ENCODE peak calls at places on chromosomes 2 and 18, in five cellular contexts. S, F, R, D and A are unnamed samples.

GRCh38 chr2:172178035-172178434 is 75.3 kb upstream of the DLX2 start:
- DNase-seq in S (no peak), F (no peak), R (no peak), D (no peak), A (no peak)

GRCh38 chr2:126748188-126748760 is 92.3 kb downstream of the GYPC start:
- DNase-seq in S (no peak), F (no peak), R (no peak), D (no peak), A (no peak)

GRCh38 chr2:239400907-239401449 is at the start of gene HDAC4:
- DNase-seq in S (peak), F (peak), R (peak), D (peak), A (peak)

GRCh38 chr2:43708891-43709290 is 32.7 kb upstream of the C1GALT1C1L start:
- DNase-seq in S (no peak), F (no peak), R (no peak), D (no peak), A (no peak)

GRCh38 chr2:34004936-34005335 is 405.8 kb upstream of the FAM98A start:
- DNase-seq in S (no peak), F (no peak), R (no peak), D (no peak), A (no peak)

GRCh38 chr2:28613616-28614501 is 118.0 kb downstream of the PLB1 start:
- DNase-seq in S (no peak), F (peak), R (peak), D (no peak), A (peak)

GRCh38 chr2:28635251-28635650 is 116.4 kb upstream of the PPP1CB start:
- DNase-seq in S (no peak), F (no peak), R (no peak), D (peak), A (peak)

GRCh38 chr2:74206180-74206688 is 7.8 kb downstream of the MTHFD2 start:
- DNase-seq in S (no peak), F (peak), R (no peak), D (no peak), A (no peak)

GRCh38 chr2:43049836-43050796 is 176.3 kb downstream of the ZFP36L2 start:
- DNase-seq in S (no peak), F (peak), R (no peak), D (no peak), A (no peak)

GRCh38 chr18:43744960-43745740 is 467.9 kb upstream of the SYT4 start:
- DNase-seq in S (no peak), F (no peak), R (no peak), D (no peak), A (no peak)

GRCh38 chr2:132773331-132773730 is 103.3 kb upstream of the LYPD1 start:
- DNase-seq in S (no peak), F (no peak), R (no peak), D (no peak), A (no peak)

GRCh38 chr2:218257390-218257981 is 3.3 kb upstream of the GPBAR1 start:
- DNase-seq in S (no peak), F (no peak), R (no peak), D (no peak), A (peak)

GRCh38 chr2:25685030-25685429 is 11.7 kb upstream of the DTNB start:
- DNase-seq in S (no peak), F (no peak), R (no peak), D (no peak), A (no peak)
- TF ChIP-seq POLR2A in S (no peak), F (no peak), R (no peak), D (no peak), A (no peak)

GRCh38 chr2:131521961-131522781 is 5.5 kb upstream of the CCDC74A start:
- DNase-seq in S (no peak), F (peak), R (no peak), D (no peak), A (no peak)
- TF ChIP-seq POLR2A in S (no peak), F (no peak), R (peak), D (no peak), A (no peak)

DNA sequence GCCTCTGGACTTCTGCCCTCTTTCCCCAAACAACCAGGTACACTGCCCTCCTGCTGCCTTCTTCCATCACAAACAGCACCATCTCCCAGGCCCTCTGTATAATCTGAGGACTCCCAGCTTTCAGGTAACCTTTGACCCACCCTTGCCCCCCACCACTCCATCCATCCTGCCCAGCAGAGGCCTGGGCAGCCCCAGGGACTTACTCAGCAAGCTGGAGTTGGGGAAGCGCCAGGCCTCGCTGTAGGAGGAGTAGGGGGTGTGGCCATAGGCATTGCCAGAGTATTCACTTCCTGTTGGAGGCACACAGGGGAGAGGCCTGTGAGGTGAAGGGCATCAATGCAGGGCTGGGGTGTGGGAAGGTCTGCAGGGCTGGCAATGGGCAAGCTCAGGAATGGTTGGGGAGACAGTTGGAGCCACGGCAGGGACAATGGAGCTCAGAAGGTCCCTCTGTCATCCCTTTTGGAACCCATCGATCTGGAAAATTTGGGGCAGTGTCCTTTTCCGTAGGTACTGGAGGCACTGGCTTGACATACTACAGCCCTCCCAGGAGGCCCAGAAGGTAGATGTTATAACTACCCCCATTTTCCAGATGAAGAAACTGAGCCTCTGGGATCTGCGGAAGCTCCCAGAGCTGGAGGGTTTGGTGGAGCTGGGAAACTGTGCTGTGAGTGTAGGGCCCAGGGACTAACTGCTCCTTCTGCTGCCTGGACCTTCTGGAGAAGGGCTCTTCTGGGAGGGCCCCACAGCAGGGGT is 46.3 kb downstream of the PSD4 start:
- DNase-seq in S (no peak), F (no peak), R (peak), D (no peak), A (peak)
- TF ChIP-seq POLR2A in S (no peak), F (no peak), R (peak), D (no peak), A (no peak)

DNA sequence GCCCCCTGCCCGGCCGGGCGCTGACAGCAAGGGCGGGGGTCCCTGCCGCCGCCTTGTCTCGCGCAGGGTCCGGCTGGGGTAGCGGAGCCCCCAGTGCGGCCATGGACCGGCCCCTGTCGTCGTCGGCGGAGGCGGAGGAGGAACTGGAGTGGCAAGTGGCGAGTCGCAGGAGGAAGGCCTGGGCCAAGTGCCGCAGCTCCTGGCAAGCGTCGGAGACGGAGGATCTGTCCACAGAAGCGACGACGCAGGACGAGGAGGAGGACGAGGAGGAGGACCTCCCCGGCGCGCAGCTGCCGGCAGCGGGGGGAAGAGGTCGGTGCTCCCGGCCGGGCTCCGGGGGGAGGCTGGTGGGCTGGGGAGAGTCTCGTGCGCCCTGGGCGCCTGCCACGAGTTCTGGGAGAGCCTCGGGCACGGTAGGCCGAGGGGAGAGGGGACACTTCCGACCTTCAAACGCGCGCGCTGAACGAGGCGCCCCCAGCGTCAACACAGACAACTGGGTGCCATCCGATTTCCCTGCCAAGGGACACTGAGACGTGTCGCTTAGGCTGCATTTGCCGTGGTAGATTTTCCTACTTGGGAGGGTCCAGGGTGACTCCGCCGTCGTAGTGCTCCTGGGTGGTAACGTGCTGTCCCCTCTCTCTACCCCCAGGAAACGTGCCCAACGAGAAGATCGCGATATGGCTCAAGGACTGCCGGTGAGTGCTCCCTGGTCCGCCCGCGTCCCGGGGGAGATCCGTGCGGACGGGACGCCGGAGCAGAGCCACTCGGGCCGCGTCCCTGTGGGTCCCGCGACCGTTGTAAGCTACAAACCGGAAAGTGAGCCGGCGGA is 650 bp downstream of the ITPRID2 start:
- DNase-seq in S (peak), F (peak), R (peak), D (peak), A (peak)
- TF ChIP-seq POLR2A in S (no peak), F (peak), R (peak), D (no peak), A (peak)

DNA sequence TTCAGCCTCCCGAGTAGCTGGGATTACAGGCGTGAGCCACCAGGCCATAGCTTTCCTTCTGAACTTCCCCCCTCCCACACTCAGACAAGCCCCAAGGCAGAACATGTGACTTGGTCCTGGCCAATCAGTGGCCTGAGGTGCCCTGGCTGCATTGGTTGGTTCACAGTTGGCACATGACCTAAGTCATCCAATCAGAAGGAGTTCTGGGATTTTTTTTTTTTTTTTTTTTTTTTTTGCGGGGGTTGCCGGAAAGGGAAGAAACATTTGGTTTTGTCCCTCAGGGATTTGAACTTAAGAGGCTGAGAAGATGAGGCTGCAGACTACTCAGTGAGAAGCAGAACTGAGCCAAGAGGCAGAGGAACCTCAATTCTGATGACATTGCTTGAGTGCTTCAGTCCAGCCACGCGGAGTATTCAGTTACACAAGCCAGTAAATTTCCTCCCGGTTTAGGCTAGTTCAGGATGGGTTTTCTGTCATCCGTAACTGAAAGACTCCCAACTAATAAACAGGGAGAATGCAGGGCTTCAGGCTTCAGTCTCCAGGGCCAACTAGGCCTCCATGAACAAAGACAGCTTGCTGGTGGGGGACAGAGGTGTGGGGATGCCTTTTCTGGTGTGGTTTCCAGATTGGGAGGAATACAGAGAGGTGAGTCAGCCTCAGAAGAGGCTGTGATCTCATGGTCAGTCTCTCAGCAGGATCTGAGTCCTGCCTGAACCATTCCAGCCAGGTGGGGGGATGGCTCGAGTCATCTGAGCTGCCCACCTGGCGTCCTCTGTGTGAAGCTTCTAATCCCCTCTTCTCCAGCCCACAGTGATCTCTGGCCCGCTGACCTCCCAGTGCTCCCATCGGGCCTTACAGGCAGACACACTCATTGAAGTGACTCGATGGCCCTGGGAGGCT is 9.2 kb downstream of the PTMA start:
- DNase-seq in S (no peak), F (no peak), R (peak), D (no peak), A (no peak)
- TF ChIP-seq POLR2A in S (no peak), F (no peak), R (no peak), D (no peak), A (no peak)

DNA sequence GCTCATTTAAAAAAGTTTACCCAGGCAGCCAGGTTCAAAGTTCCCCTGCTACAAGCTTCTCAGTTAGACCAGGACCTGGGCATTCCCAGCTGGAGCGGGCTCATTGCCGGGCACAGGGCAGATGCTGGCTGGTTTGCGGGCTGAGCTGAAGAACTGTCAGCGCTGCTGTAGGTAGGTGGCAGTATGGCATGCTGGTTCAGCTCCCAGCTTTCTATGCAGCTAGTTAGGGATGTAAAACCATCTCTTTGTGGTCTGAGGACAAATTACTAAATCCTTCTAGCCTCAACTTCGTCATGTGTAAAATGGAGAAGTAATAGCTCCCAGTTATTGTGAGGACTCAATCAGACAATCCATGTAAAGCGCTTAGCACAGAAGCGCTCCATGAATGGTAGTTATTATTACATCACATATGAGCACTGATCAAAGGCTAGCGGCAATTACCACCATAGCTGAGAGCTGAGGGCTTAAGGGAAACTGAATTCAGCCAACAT is 2.4 kb upstream of the LDLRAD4 start:
- DNase-seq in S (no peak), F (no peak), R (peak), D (peak), A (peak)
- TF ChIP-seq POLR2A in S (no peak), F (no peak), R (no peak), D (no peak), A (no peak)